ENCODE peak calls at places on chromosomes 7 and 10, in five cellular contexts. T, X, Y, E and H are unnamed samples.

GRCh38 chr7:50696810-50697582 is 85.7 kb downstream of the GRB10 start:
- DNase-seq in E (peak; percentile 31), X (no peak), T (no peak), Y (no peak), H (no peak)

GRCh38 chr10:75904499-75905283 is 473.3 kb downstream of the LRMDA start:
- DNase-seq in T (no peak), Y (no peak), X (peak; percentile 15), E (no peak), H (no peak)

GRCh38 chr7:101273126-101273525 is 28.2 kb upstream of the FIS1 start:
- DNase-seq in E (no peak), T (no peak), Y (no peak), X (no peak), H (no peak)

GRCh38 chr7:40177071-40177470 is 42.3 kb downstream of the SUGCT start:
- DNase-seq in E (no peak), X (no peak), Y (no peak), T (no peak), H (no peak)

GRCh38 chr7:100053201-100053600 is 3.6 kb downstream of the ZSCAN21 start:
- DNase-seq in X (peak; percentile 69), T (no peak), E (peak; percentile 22), Y (no peak), H (peak; percentile 15)

GRCh38 chr10:110208614-110209398 is 1.4 kb downstream of the MXI1 start:
- DNase-seq in T (no peak), X (peak; percentile 58), E (no peak), Y (no peak), H (peak; percentile 35)

GRCh38 chr10:123144697-123145541 is 3.0 kb upstream of the HMX2 start:
- DNase-seq in T (no peak), E (peak; percentile 45), Y (peak; percentile 17), X (no peak), H (no peak)

GRCh38 chr7:69002416-69002815 is 595.9 kb upstream of the AUTS2 start:
- DNase-seq in X (no peak), Y (no peak), T (no peak), E (no peak), H (no peak)

GRCh38 chr7:30851651-30852359 is 59.8 kb upstream of the AQP1 start:
- DNase-seq in E (no peak), T (no peak), X (no peak), Y (no peak), H (no peak)

GRCh38 chr10:77673086-77673485 is 35.5 kb upstream of the KCNMA1 start:
- DNase-seq in X (no peak), Y (no peak), T (no peak), E (no peak), H (no peak)

GRCh38 chr7:130242198-130243014 is 24.3 kb upstream of the CPA2 start:
- DNase-seq in X (peak; percentile 56), E (peak; percentile 72), Y (no peak), T (no peak), H (no peak)

GRCh38 chr10:1418031-1418550 is 319.2 kb downstream of the ADARB2 start:
- DNase-seq in E (no peak), Y (no peak), X (no peak), T (no peak), H (no peak)